ENCODE peak calls at places on chromosome 6, in ten cellular contexts. M is A549; J is upper lobe of right lung; B is CD8-positive, alpha-beta T cell; Z is caudate nucleus; T is small intestine; D is Panc1; A is colonic mucosa; W is H9; C is neural progenitor cell. R is an unnamed sample.

GRCh38 chr6:156735751-156736150 is 41.4 kb upstream of the ARID1B start:
- DNase-seq in Z (no peak), B (no peak), C (no peak), A (no peak), W (no peak), J (no peak), T (no peak), D (no peak), M (no peak), R (no peak)

GRCh38 chr6:2949121-2949520 is 22.2 kb downstream of the SERPINB6 start:
- DNase-seq in B (no peak), C (no peak), W (peak), T (no peak), D (no peak), M (no peak), J (no peak), A (peak), Z (no peak), R (no peak)

GRCh38 chr6:128179890-128180440 is 279.1 kb upstream of the THEMIS start:
- DNase-seq in T (no peak), M (no peak), W (no peak), A (no peak), Z (no peak), B (no peak), J (no peak), C (no peak), D (no peak), R (no peak)

GRCh38 chr6:121800047-121800446 is 364.6 kb downstream of the GJA1 start:
- DNase-seq in J (no peak), M (no peak), D (no peak), W (no peak), B (no peak), Z (no peak), C (no peak), T (no peak), A (no peak), R (no peak)

GRCh38 chr6:130183271-130184222 is 39.2 kb downstream of the SAMD3 start:
- DNase-seq in D (no peak), M (no peak), A (no peak), W (no peak), C (no peak), B (peak), T (peak), J (no peak), Z (no peak), R (no peak)

GRCh38 chr6:108452725-108453195 is 108.0 kb upstream of the FOXO3 start:
- DNase-seq in D (no peak), J (no peak), Z (no peak), C (peak), T (no peak), B (no peak), M (no peak), W (peak), A (no peak), R (no peak)

GRCh38 chr6:43355862-43356590 is 13.4 kb downstream of the ZNF318 start:
- DNase-seq in J (no peak), T (peak), A (no peak), D (no peak), M (peak), B (no peak), C (peak), Z (no peak), W (peak), R (peak)

GRCh38 chr6:117728626-117729025 is 53.4 kb downstream of the NUS1 start:
- DNase-seq in A (no peak), Z (no peak), M (no peak), T (no peak), D (no peak), J (no peak), C (no peak), W (no peak), B (no peak), R (no peak)

GRCh38 chr6:170225852-170226417 is 64.9 kb downstream of the DLL1 start:
- DNase-seq in T (no peak), C (no peak), W (no peak), D (no peak), J (peak), A (no peak), B (no peak), M (no peak), Z (no peak), R (no peak)

GRCh38 chr6:34654061-34654460 is 42.5 kb downstream of the ILRUN start:
- DNase-seq in B (no peak), Z (no peak), D (no peak), T (no peak), A (no peak), W (no peak), C (no peak), J (no peak), M (no peak), R (no peak)

GRCh38 chr6:170358496-170358895 is 51.9 kb downstream of the FAM120B start:
- DNase-seq in A (no peak), M (no peak), D (no peak), Z (no peak), B (no peak), J (no peak), T (no peak), W (no peak), C (no peak), R (peak)

GRCh38 chr6:151482290-151482689 is 11.5 kb upstream of the CCDC170 start:
- DNase-seq in C (no peak), T (no peak), W (no peak), Z (no peak), J (no peak), B (no peak), D (no peak), A (no peak), M (no peak), R (no peak)

GRCh38 chr6:136964368-136964767 is 42.3 kb downstream of the SLC35D3 start:
- DNase-seq in C (no peak), A (peak), J (no peak), T (peak), W (no peak), B (no peak), Z (no peak), M (no peak), D (no peak), R (peak)

GRCh38 chr6:136184738-136185137 is 65.4 kb downstream of the MTFR2 start:
- DNase-seq in A (no peak), D (no peak), C (no peak), W (no peak), M (no peak), B (no peak), T (no peak), J (no peak), Z (no peak), R (no peak)

GRCh38 chr6:136593748-136594490 is 43.7 kb upstream of the MAP7 start:
- DNase-seq in J (no peak), T (peak), W (no peak), A (no peak), D (no peak), Z (no peak), B (no peak), C (no peak), M (no peak), R (peak)

GRCh38 chr6:75201901-75202672 is 3.8 kb downstream of the COL12A1 start:
- DNase-seq in W (peak), B (no peak), C (peak), A (no peak), D (no peak), J (no peak), Z (no peak), M (no peak), T (no peak), R (peak)

DNA sequence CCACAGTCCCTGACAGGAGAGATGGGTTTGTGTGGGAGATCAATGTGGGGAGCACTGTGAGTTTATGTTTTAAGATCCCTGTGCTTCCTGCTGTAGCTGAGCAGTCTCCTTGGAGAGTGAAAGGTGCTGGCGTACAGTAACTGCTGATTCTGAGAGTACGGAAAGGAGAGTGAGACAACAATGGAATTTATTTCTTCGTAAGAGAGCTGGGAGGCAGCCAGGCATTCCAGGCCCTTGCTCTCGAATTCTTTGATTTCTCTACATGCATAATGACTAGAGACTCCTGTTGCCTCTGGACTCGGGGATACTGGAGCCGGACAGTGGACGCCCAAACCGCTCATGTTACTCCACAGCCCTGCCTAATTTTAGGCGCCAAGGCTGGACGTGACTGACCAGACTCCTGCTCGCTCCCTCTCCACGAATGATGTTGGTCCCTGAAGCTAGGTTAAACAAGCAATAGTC is 131.0 kb upstream of the PHACTR1 start:
- DNase-seq in J (peak), Z (no peak), W (no peak), C (no peak), M (no peak), T (no peak), A (no peak), B (no peak), D (no peak), R (no peak)
- H3K27ac ChIP-seq in J (peak), Z (no peak), W (no peak), C (no peak), M (peak), T (peak), A (no peak), B (no peak), D (peak), R (no peak)

GRCh38 chr6:93571341-93571740 is 152.0 kb upstream of the EPHA7 start:
- DNase-seq in A (no peak), B (no peak), C (no peak), M (no peak), D (no peak), W (no peak), T (no peak), J (no peak), Z (no peak), R (no peak)

GRCh38 chr6:93568169-93568568 is 148.8 kb upstream of the EPHA7 start:
- DNase-seq in W (no peak), J (no peak), D (no peak), C (no peak), B (no peak), T (no peak), M (no peak), A (no peak), Z (no peak), R (no peak)

GRCh38 chr6:93562566-93562965 is 143.2 kb upstream of the EPHA7 start:
- DNase-seq in D (no peak), M (no peak), T (no peak), B (no peak), W (no peak), A (no peak), J (no peak), Z (no peak), C (no peak), R (no peak)

GRCh38 chr6:93567164-93567563 is 147.8 kb upstream of the EPHA7 start:
- DNase-seq in M (no peak), Z (no peak), T (no peak), W (no peak), A (no peak), C (no peak), J (no peak), D (no peak), B (no peak), R (no peak)

GRCh38 chr6:93566285-93566684 is 146.9 kb upstream of the EPHA7 start:
- DNase-seq in C (no peak), D (no peak), Z (no peak), W (no peak), J (no peak), T (no peak), B (no peak), A (no peak), M (no peak), R (no peak)
- H3K27ac ChIP-seq in C (no peak), D (no peak), Z (peak), W (no peak), J (no peak), T (no peak), B (no peak), A (no peak), M (no peak), R (peak)

GRCh38 chr6:105035299-105035698 is 78.4 kb downstream of the LIN28B start:
- DNase-seq in C (peak), M (no peak), A (no peak), D (no peak), J (no peak), B (no peak), W (no peak), Z (no peak), T (no peak), R (no peak)

GRCh38 chr6:105038259-105038658 is 81.4 kb downstream of the LIN28B start:
- DNase-seq in D (no peak), T (no peak), C (peak), B (no peak), J (no peak), M (no peak), A (no peak), W (peak), Z (no peak), R (no peak)

GRCh38 chr6:105036371-105036770 is 79.5 kb downstream of the LIN28B start:
- DNase-seq in Z (no peak), A (no peak), D (no peak), B (no peak), T (no peak), M (no peak), C (peak), J (no peak), W (no peak), R (no peak)

GRCh38 chr6:105029581-105029980 is 72.7 kb downstream of the LIN28B start:
- DNase-seq in W (no peak), J (no peak), Z (no peak), T (no peak), M (no peak), C (no peak), D (no peak), A (no peak), B (no peak), R (no peak)

DNA sequence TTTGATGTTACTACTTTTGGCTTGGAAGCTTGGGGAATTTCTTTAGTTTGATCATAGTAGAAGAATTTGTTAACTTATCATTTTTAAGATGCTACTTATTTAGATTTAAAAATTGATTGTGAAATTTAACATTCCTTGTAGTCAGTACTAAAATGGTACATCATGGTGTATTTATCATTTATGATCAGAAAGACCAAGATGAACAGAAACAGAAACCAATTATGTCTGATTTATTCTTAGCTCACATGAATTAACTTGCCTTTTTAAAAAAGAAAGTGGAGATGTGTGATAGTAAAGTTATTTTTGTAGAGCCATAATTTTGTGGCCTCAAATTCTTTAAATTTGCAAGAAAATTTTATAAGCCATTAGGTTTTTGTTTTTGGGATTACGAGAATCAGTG is 77.6 kb downstream of the LIN28B start:
- DNase-seq in M (no peak), A (no peak), C (no peak), Z (no peak), W (no peak), D (no peak), J (no peak), T (no peak), B (no peak), R (no peak)
- H3K27ac ChIP-seq in M (no peak), A (no peak), C (peak), Z (no peak), W (no peak), D (no peak), J (no peak), T (no peak), B (no peak), R (no peak)

DNA sequence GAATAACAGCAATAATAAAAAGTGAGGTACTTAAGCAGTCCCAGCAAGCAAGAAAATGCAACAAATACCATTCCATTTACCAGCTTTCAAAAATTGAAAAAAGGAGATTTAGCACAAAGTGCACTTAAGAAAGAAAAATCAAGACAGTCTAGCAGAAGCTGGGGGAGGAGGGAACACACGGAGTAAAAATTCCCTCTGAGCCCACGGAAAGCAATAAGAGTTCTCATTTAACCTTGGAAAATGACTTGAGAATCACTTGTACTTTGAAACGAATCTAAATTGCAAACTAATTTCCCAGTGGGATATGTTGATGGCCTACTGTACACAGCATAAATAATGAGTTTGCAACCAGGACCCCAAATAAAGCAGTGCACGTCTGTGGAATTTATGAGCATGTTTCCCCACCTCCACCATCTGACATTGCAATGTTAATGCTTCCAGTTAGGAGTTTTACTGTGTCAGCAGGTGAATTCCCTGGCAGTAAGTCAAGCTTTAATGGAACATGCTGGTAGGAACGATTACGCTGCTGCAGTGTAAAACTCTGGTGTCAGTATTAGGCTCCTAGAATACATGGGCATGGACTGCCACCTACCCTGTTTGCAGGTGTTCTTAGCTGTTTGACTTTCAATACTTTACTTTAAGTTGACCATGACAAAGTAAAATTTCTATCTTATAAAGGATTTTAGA is 386.8 kb downstream of the HDGFL1 start:
- DNase-seq in Z (no peak), J (no peak), A (no peak), C (no peak), T (peak), M (no peak), D (no peak), B (no peak), W (no peak), R (no peak)
- H3K27ac ChIP-seq in Z (no peak), J (no peak), A (no peak), C (no peak), T (no peak), M (no peak), D (no peak), B (no peak), W (no peak), R (no peak)

GRCh38 chr6:134626589-134626988 is 308.7 kb upstream of the SGK1 start:
- DNase-seq in B (no peak), M (no peak), W (no peak), Z (no peak), C (no peak), A (no peak), D (no peak), J (no peak), T (no peak), R (no peak)
- H3K27ac ChIP-seq in B (no peak), M (peak), W (no peak), Z (no peak), C (no peak), A (no peak), D (no peak), J (no peak), T (no peak), R (no peak)

GRCh38 chr6:33577718-33578117 is 2.4 kb downstream of the BAK1 start:
- DNase-seq in Z (no peak), D (no peak), B (no peak), W (no peak), M (no peak), T (peak), A (peak), C (no peak), J (no peak), R (peak)
- H3K27ac ChIP-seq in Z (no peak), D (peak), B (peak), W (no peak), M (peak), T (peak), A (peak), C (no peak), J (no peak), R (peak)

GRCh38 chr6:64729522-64729921 is 977.5 kb downstream of the EYS start:
- DNase-seq in A (no peak), J (no peak), M (no peak), D (no peak), Z (no peak), C (no peak), B (no peak), W (no peak), T (no peak), R (no peak)
- H3K27ac ChIP-seq in A (no peak), J (no peak), M (no peak), D (no peak), Z (no peak), C (no peak), B (no peak), W (no peak), T (no peak), R (no peak)

R was measured in transverse colon.